ENCODE peak calls at places on chromosomes 11 and 22, in five cellular contexts. N is stomach, B is ascending aorta, T is epithelial cell of esophagus, P is spleen. D is an unnamed sample.
A peak's percentile ranks its signal among the peaks of the same experiment; 100 is the strongest.

GRCh38 chr11:73752216-73752867 is 8.5 kb downstream of the RAB6A start:
- DNase-seq in N (no peak), B (no peak), T (peak; percentile 46), P (no peak), D (peak; percentile 21)

GRCh38 chr11:3775761-3776406 is 21.5 kb downstream of the NUP98 start:
- DNase-seq in N (no peak), B (no peak), T (no peak), P (no peak), D (peak; percentile 55)

GRCh38 chr11:23540101-23540561 is 679.9 kb upstream of the CCDC179 start:
- DNase-seq in N (no peak), B (no peak), T (peak; percentile 46), P (no peak), D (peak; percentile 34)

GRCh38 chr11:67492069-67492727 is 9.4 kb downstream of the AIP start:
- DNase-seq in N (no peak), B (no peak), T (no peak), P (no peak), D (no peak)

GRCh38 chr11:62539238-62539925 is 7.2 kb downstream of the AHNAK start:
- DNase-seq in N (peak; percentile 63), B (peak; percentile 85), T (peak; percentile 89), P (no peak), D (peak; percentile 90)

GRCh38 chr22:38766076-38766777 is 10.4 kb upstream of the SUN2 start:
- DNase-seq in N (peak; percentile 60), B (no peak), T (peak; percentile 86), P (no peak), D (peak; percentile 68)

GRCh38 chr22:22039286-22040074 is 56.9 kb upstream of the TOP3B start:
- DNase-seq in N (no peak), B (no peak), T (no peak), P (no peak), D (no peak)

GRCh38 chr11:36622431-36623136 is 24.5 kb upstream of the RAG2 start:
- DNase-seq in N (no peak), B (no peak), T (peak; percentile 55), P (no peak), D (peak; percentile 30)

GRCh38 chr11:1259076-1259461 is 36.2 kb downstream of the MUC5B start:
- DNase-seq in N (no peak), B (no peak), T (no peak), P (no peak), D (no peak)

GRCh38 chr11:64976651-64977050 is 4.7 kb upstream of the MAJIN start:
- DNase-seq in N (no peak), B (peak; percentile 54), T (no peak), P (no peak), D (no peak)

GRCh38 chr11:84566681-84567080 is 1060.5 kb downstream of the DLG2 start:
- DNase-seq in N (no peak), B (no peak), T (no peak), P (no peak), D (no peak)

GRCh38 chr11:117815262-117815803 is 9.2 kb downstream of the FXYD2 start:
- DNase-seq in N (no peak), B (peak; percentile 79), T (no peak), P (peak; percentile 94), D (no peak)

GRCh38 chr11:26025680-26026079 is 306.2 kb upstream of the ANO3 start:
- DNase-seq in N (no peak), B (no peak), T (peak; percentile 78), P (no peak), D (peak; percentile 7)

GRCh38 chr22:49369726-49370717 is 457.7 kb downstream of the BRD1 start:
- DNase-seq in N (peak; percentile 15), B (peak; percentile 31), T (no peak), P (peak; percentile 68), D (no peak)

GRCh38 chr11:46064221-46064620 is 57.0 kb downstream of the PHF21A start:
- DNase-seq in N (no peak), B (no peak), T (peak; percentile 66), P (no peak), D (no peak)

GRCh38 chr22:41608386-41608785 is 12.5 kb downstream of the DESI1 start:
- DNase-seq in N (no peak), B (no peak), T (no peak), P (peak; percentile 36), D (no peak)

GRCh38 chr11:65355013-65355775 is 643 bp downstream of the TIGD3 start:
- DNase-seq in N (no peak), B (no peak), T (no peak), P (peak; percentile 88), D (no peak)

GRCh38 chr11:19646308-19646707 is 66.3 kb upstream of the NAV2 start:
- DNase-seq in N (no peak), B (no peak), T (no peak), P (no peak), D (peak; percentile 46)

GRCh38 chr22:30602049-30602448 is 4.9 kb upstream of the TCN2 start:
- DNase-seq in N (no peak), B (no peak), T (peak; percentile 54), P (no peak), D (peak; percentile 47)

GRCh38 chr11:69383946-69384547 is 90.1 kb downstream of the MYEOV start:
- DNase-seq in N (no peak), B (peak; percentile 56), T (no peak), P (peak; percentile 40), D (no peak)

GRCh38 chr22:40409613-40410113 is 39.3 kb downstream of the SGSM3 start:
- DNase-seq in N (no peak), B (peak; percentile 59), T (no peak), P (no peak), D (no peak)

GRCh38 chr11:120666121-120666639 is 154.6 kb downstream of the GRIK4 start:
- DNase-seq in N (no peak), B (no peak), T (no peak), P (no peak), D (no peak)

GRCh38 chr11:66851698-66852465 is 5.0 kb upstream of the LRFN4 start:
- DNase-seq in N (no peak), B (peak; percentile 62), T (no peak), P (peak; percentile 64), D (no peak)

GRCh38 chr22:19674129-19674928 is 40.0 kb upstream of the SEPTIN5 start:
- DNase-seq in N (no peak), B (peak; percentile 50), T (no peak), P (no peak), D (no peak)

GRCh38 chr22:49929553-49929979 is 11.1 kb downstream of the CRELD2 start:
- DNase-seq in N (peak; percentile 81), B (no peak), T (peak; percentile 47), P (peak; percentile 97), D (peak; percentile 22)

GRCh38 chr11:86211619-86212018 is 32.9 kb upstream of the EED start:
- DNase-seq in N (no peak), B (no peak), T (peak; percentile 70), P (no peak), D (no peak)

GRCh38 chr11:119743041-119743440 is 14.0 kb upstream of the NECTIN1 start:
- DNase-seq in N (no peak), B (no peak), T (no peak), P (peak; percentile 51), D (no peak)

GRCh38 chr11:24637520-24637919 is 140.7 kb downstream of the LUZP2 start:
- DNase-seq in N (no peak), B (no peak), T (peak; percentile 39), P (no peak), D (no peak)

GRCh38 chr11:3709977-3710376 is 38.8 kb upstream of the CHRNA10 start:
- DNase-seq in N (no peak), B (no peak), T (no peak), P (no peak), D (no peak)

GRCh38 chr11:119377112-119377901 is 4.2 kb downstream of the USP2 start:
- DNase-seq in N (no peak), B (peak; percentile 58), T (peak; percentile 69), P (no peak), D (no peak)

DNA sequence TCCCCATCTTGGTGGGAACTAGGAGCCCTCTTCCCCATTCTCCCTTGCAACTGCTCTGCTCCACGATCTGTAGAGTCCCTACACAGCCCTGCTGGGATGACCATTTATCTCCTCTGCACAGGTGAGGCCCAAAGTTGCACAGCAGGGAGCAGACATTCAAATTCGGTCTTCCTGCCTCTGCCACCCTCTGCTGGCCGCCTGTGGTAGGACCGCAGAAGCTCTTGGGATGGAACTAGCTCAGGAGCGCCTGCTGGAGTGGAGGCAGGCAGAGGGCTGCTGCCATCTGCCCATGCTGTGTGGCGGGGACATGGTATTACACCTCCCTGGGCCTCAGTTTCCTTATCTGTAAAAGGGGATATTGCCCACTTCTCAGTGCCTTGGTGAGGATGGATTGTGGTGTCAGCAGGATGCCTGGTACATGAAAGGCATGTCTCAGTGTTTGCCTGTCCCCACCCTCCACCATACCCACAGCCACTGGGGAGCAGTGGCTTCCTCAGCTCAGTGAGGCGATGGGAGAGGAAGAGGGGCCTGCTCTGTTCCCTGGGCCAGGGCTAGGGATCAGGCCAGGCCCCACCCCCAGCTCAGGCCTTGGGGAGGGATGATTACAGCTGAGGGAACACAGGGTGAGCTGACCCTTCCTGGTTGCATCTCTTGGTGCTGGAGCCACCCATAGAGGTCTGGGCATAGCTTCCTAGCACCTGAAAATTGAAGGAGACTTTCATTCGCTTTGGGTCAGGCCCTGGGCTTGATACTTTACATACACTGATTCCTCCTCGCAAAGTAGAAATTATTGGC is 11.3 kb upstream of the OMP start:
- DNase-seq in N (peak; percentile 90), B (peak; percentile 88), T (peak; percentile 83), P (peak; percentile 90), D (peak; percentile 75)
- TF ChIP-seq CTCF in N (peak; percentile 90), B (peak; percentile 92), T (peak; percentile 96), P (peak; percentile 89), D (peak; percentile 93)

GRCh38 chr22:37675930-37676571 is 615 bp downstream of the LGALS1 start:
- DNase-seq in N (no peak), B (peak; percentile 71), T (peak; percentile 20), P (no peak), D (no peak)

GRCh38 chr22:37676691-37677627 is 1.5 kb downstream of the LGALS1 start:
- DNase-seq in N (peak; percentile 85), B (peak; percentile 97), T (peak; percentile 94), P (peak; percentile 97), D (peak; percentile 99)

GRCh38 chr22:37679670-37680069 is 4.2 kb downstream of the LGALS1 start:
- DNase-seq in N (no peak), B (no peak), T (no peak), P (no peak), D (no peak)

GRCh38 chr22:37680191-37680851 is 4.9 kb downstream of the LGALS1 start:
- DNase-seq in N (no peak), B (no peak), T (no peak), P (no peak), D (no peak)

DNA sequence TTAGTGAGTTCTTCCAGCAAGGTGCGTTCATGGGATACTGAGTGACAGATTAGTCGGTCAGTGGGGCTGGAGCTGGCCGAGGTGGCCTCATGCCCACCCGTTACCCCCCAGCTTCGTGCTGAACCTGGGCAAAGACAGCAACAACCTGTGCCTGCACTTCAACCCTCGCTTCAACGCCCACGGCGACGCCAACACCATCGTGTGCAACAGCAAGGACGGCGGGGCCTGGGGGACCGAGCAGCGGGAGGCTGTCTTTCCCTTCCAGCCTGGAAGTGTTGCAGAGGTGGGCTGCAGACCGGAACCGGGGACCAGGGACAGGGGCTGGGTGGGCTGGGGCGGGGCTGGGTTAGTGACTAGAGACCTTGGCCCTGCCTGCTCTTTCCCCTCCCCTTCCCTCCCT is 2.9 kb downstream of the LGALS1 start:
- DNase-seq in N (no peak), B (no peak), T (no peak), P (no peak), D (no peak)
- H3K4me3 ChIP-seq in N (no peak overlapping the region), B (peak overlapping the region; percentile 81), T (no peak overlapping the region), P (no peak overlapping the region), D (peak overlapping the region; percentile 88)

GRCh38 chr11:18566406-18566805 is 22.1 kb downstream of the UEVLD start:
- DNase-seq in N (no peak), B (no peak), T (peak; percentile 23), P (no peak), D (no peak)
- TF ChIP-seq CTCF in N (no peak), B (no peak), T (no peak), P (no peak), D (no peak)

GRCh38 chr11:133957926-133958325 is 1.2 kb upstream of the IGSF9B start:
- DNase-seq in N (no peak), B (no peak), T (no peak), P (no peak), D (no peak)
- H3K4me3 ChIP-seq in N (no peak overlapping the region), B (peak overlapping the region; percentile 86), T (no peak overlapping the region), P (no peak overlapping the region), D (no peak overlapping the region)

D was measured in fibroblast of villous mesenchyme.